ENCODE peak calls at places on chromosomes 7 and 10, in seven cellular contexts. G is BJ; B is activated CD4-positive, alpha-beta T cell treated with anti-CD3 and anti-CD28 coated beads, Interleukin-2, amount 50 U/mL, for 4 hours; A is non-pigmented ciliary epithelial cell; U is GM12865; Q is NCI-H774; E is T-helper 1 cell. J is an unnamed sample.

GRCh38 chr10:44745920-44746319 is 165.2 kb upstream of the TMEM72 start:
- DNase-seq in G (no peak), B (no peak), A (no peak), U (no peak), Q (no peak), E (no peak), J (no peak)

GRCh38 chr10:61975107-61975932 is 73.8 kb downstream of the ARID5B start:
- DNase-seq in G (peak), B (no peak), A (peak), U (peak), Q (no peak), E (no peak), J (peak)

GRCh38 chr7:27605689-27606269 is 56.9 kb downstream of the HIBADH start:
- DNase-seq in G (no peak), B (no peak), A (no peak), U (peak), Q (no peak), E (no peak), J (peak)

GRCh38 chr7:2159176-2159520 is 73.6 kb downstream of the MAD1L1 start:
- DNase-seq in G (no peak), B (no peak), A (no peak), U (no peak), Q (no peak), E (no peak), J (no peak)

GRCh38 chr7:101373812-101374612 is 11.3 kb downstream of the COL26A1 start:
- DNase-seq in G (peak), B (no peak), A (no peak), U (no peak), Q (no peak), E (no peak), J (no peak)

GRCh38 chr10:75565286-75566251 is 134.1 kb downstream of the LRMDA start:
- DNase-seq in G (no peak), B (no peak), A (no peak), U (peak), Q (no peak), E (no peak), J (no peak)

GRCh38 chr10:50990568-50991495 is 83.5 kb upstream of the PRKG1 start:
- DNase-seq in G (peak), B (no peak), A (peak), U (no peak), Q (no peak), E (no peak), J (peak)

GRCh38 chr7:115008465-115009114 is 86.7 kb downstream of the MDFIC start:
- DNase-seq in G (no peak), B (no peak), A (no peak), U (peak), Q (no peak), E (no peak), J (no peak)

GRCh38 chr10:104417629-104418292 is 64.1 kb downstream of the CFAP58 start:
- DNase-seq in G (no peak), B (no peak), A (no peak), U (no peak), Q (no peak), E (no peak), J (no peak)

GRCh38 chr10:78852447-78852846 is 216.3 kb upstream of the ZMIZ1 start:
- DNase-seq in G (no peak), B (no peak), A (no peak), U (no peak), Q (no peak), E (no peak), J (no peak)

GRCh38 chr7:50728184-50728583 is 54.5 kb downstream of the GRB10 start:
- DNase-seq in G (no peak), B (no peak), A (no peak), U (no peak), Q (no peak), E (no peak), J (no peak)

J was measured in dermis blood vessel endothelial cell.